ENCODE peak calls at places on chromosomes 1 and 21, in four cellular contexts. Z is NCI-H1436, Y is C1 segment of cervical spinal cord, G is fibroblast of villous mesenchyme. X is an unnamed sample.
A peak's percentile ranks its signal among the peaks of the same experiment; 100 is the strongest.

GRCh38 chr21:40291560-40291959 is 424.3 kb downstream of the PCP4 start:
- DNase-seq in Z (no peak), Y (no peak), G (no peak), X (no peak)

GRCh38 chr1:168752171-168752570 is 23.2 kb upstream of the DPT start:
- DNase-seq in Z (no peak), G (peak; percentile 66), Y (no peak), X (no peak)

GRCh38 chr1:23585321-23586022 is 26.2 kb upstream of the ID3 start:
- DNase-seq in Z (no peak), G (peak; percentile 99), Y (no peak), X (no peak)

GRCh38 chr1:224922404-224923164 is 6.9 kb upstream of the DNAH14 start:
- DNase-seq in G (peak; percentile 48), Z (peak; percentile 50), Y (no peak), X (no peak)

GRCh38 chr1:31587720-31588423 is 11.6 kb downstream of the TINAGL1 start:
- DNase-seq in Z (peak; percentile 47), G (peak; percentile 54), Y (no peak), X (no peak)

GRCh38 chr21:34639882-34640788 is 25.2 kb upstream of the RCAN1 start:
- DNase-seq in G (peak; percentile 42), Z (no peak), Y (no peak), X (no peak)

GRCh38 chr1:182392045-182393028 is 747 bp upstream of the GLUL start:
- DNase-seq in Z (peak; percentile 86), G (peak; percentile 60), Y (no peak), X (peak; percentile 38)

GRCh38 chr1:247295274-247295684 is 36.4 kb downstream of the ZNF496 start:
- DNase-seq in Y (no peak), G (peak; percentile 28), Z (no peak), X (no peak)

GRCh38 chr1:166032901-166033371 is 133.9 kb downstream of the FAM78B start:
- DNase-seq in Y (no peak), Z (no peak), G (no peak), X (peak; percentile 18)

GRCh38 chr1:54218883-54219687 is 19.1 kb downstream of the MRPL37 start:
- DNase-seq in G (peak; percentile 27), Y (no peak), Z (no peak), X (no peak)

GRCh38 chr1:49060766-49061165 is 284.1 kb upstream of the BEND5 start:
- DNase-seq in Y (no peak), Z (no peak), G (no peak), X (no peak)

GRCh38 chr1:150577557-150578277 is 1.7 kb downstream of the MCL1 start:
- DNase-seq in Y (no peak), Z (no peak), G (peak; percentile 72), X (no peak)

GRCh38 chr1:228778946-228779345 is 43.7 kb downstream of the RHOU start:
- DNase-seq in Z (no peak), G (no peak), Y (no peak), X (no peak)

GRCh38 chr1:230359992-230360391 is 66.1 kb downstream of the PGBD5 start:
- DNase-seq in Z (no peak), G (peak; percentile 76), Y (no peak), X (no peak)

GRCh38 chr1:106749491-106749890 is 307.0 kb upstream of the PRMT6 start:
- DNase-seq in Z (no peak), G (no peak), Y (no peak), X (no peak)

GRCh38 chr1:62962794-62963776 is 179.2 kb downstream of the ATG4C start:
- DNase-seq in Y (no peak), G (peak; percentile 34), Z (peak; percentile 32), X (no peak)

GRCh38 chr1:44594871-44595735 is 79.2 kb downstream of the TMEM53 start:
- DNase-seq in Z (peak; percentile 66), G (peak; percentile 54), Y (peak; percentile 80), X (peak; percentile 70)

GRCh38 chr1:150362721-150363425 is 1.1 kb upstream of the RPRD2 start:
- DNase-seq in Y (peak; percentile 8), Z (peak; percentile 40), G (no peak), X (no peak)

GRCh38 chr1:94768046-94768445 is 52.1 kb upstream of the SLC44A3 start:
- DNase-seq in G (no peak), Z (no peak), Y (no peak), X (no peak)

GRCh38 chr1:94543003-94543402 is 1.4 kb upstream of the F3 start:
- DNase-seq in Z (no peak), G (peak; percentile 82), Y (no peak), X (no peak)

GRCh38 chr1:14055442-14056225 is 355.6 kb downstream of the PRDM2 start:
- DNase-seq in Z (no peak), Y (no peak), G (peak; percentile 42), X (no peak)

GRCh38 chr1:238953448-238953847 is 432.9 kb upstream of the CHRM3 start:
- DNase-seq in Y (no peak), G (no peak), Z (no peak), X (no peak)

GRCh38 chr1:178273707-178274410 is 180.0 kb downstream of the RASAL2 start:
- DNase-seq in Y (no peak), Z (no peak), G (no peak), X (no peak)

GRCh38 chr1:226600254-226600653 is 51.7 kb downstream of the STUM start:
- DNase-seq in Y (no peak), G (no peak), Z (no peak), X (no peak)

GRCh38 chr21:45334134-45334533 is 46.4 kb upstream of the POFUT2 start:
- DNase-seq in G (no peak), Z (no peak), Y (no peak), X (no peak)

GRCh38 chr1:243549108-243549507 is 293.3 kb downstream of the SDCCAG8 start:
- DNase-seq in G (peak; percentile 52), Z (no peak), Y (no peak), X (no peak)

GRCh38 chr1:44074415-44074814 is 43.2 kb upstream of the SLC6A9 start:
- DNase-seq in Z (no peak), G (no peak), Y (no peak), X (no peak)

X was measured in breast epithelium.